ENCODE peak calls at places on chromosomes 1 and 21, in ten cellular contexts. T is IMR-90; X is astrocyte of the cerebellum; R is CD8-positive, alpha-beta T cell; N is transverse colon; A is hepatocyte; P is HCT116; B is glutamatergic neuron; Y is thoracic aorta; Z is GM12864. E is an unnamed sample.

GRCh38 chr1:50707824-50708223 is 252.2 kb downstream of the FAF1 start:
- DNase-seq in Z (no peak), Y (no peak), N (no peak), B (no peak), X (no peak), P (no peak), R (no peak), A (no peak), T (no peak), E (no peak)

GRCh38 chr1:111998332-111998731 is 8.9 kb upstream of the KCND3 start:
- DNase-seq in N (no peak), P (no peak), T (no peak), A (no peak), Y (no peak), R (no peak), X (no peak), B (no peak), Z (no peak), E (no peak)

GRCh38 chr1:157771666-157772425 is 5.1 kb downstream of the FCRL2 start:
- DNase-seq in X (no peak), N (no peak), B (no peak), P (no peak), Z (no peak), T (no peak), Y (no peak), R (no peak), A (no peak), E (peak)

GRCh38 chr21:35051287-35051818 is 2.3 kb upstream of the RUNX1 start:
- DNase-seq in A (peak), Y (peak), N (peak), B (peak), Z (no peak), R (peak), X (peak), T (peak), P (peak), E (peak)

GRCh38 chr1:245153645-245154428 is 948 bp upstream of the KIF26B start:
- DNase-seq in X (no peak), A (peak), B (peak), Y (no peak), P (no peak), Z (no peak), N (no peak), T (no peak), R (no peak), E (peak)

GRCh38 chr1:9246215-9246614 is 11.6 kb downstream of the H6PD start:
- DNase-seq in A (no peak), X (no peak), N (no peak), R (no peak), B (no peak), Z (no peak), T (no peak), P (no peak), Y (no peak), E (no peak)

GRCh38 chr1:27476222-27476621 is 13.7 kb downstream of the WASF2 start:
- DNase-seq in T (no peak), P (no peak), R (no peak), A (no peak), X (no peak), Z (no peak), Y (no peak), B (no peak), N (no peak), E (no peak)

GRCh38 chr1:176208034-176208433 is 948 bp upstream of the COP1 start:
- DNase-seq in B (no peak), Y (no peak), N (no peak), A (no peak), Z (no peak), X (no peak), T (no peak), R (no peak), P (no peak), E (no peak)

GRCh38 chr1:171188388-171189266 is 3.5 kb downstream of the FMO2 start:
- DNase-seq in B (peak), Z (peak), X (peak), R (peak), T (peak), N (peak), P (peak), A (peak), Y (peak), E (peak)

GRCh38 chr1:15345711-15346355 is 63.9 kb upstream of the EFHD2 start:
- DNase-seq in A (no peak), B (no peak), R (peak), P (no peak), X (no peak), Y (no peak), T (no peak), Z (peak), N (peak), E (no peak)

GRCh38 chr1:187413770-187414169 is 585.0 kb downstream of the PLA2G4A start:
- DNase-seq in X (no peak), Z (no peak), A (no peak), T (peak), B (no peak), R (no peak), Y (no peak), P (peak), N (no peak), E (no peak)

GRCh38 chr1:37667023-37667769 is 25.1 kb upstream of the CDCA8 start:
- DNase-seq in Z (no peak), T (no peak), Y (no peak), X (no peak), A (no peak), R (no peak), B (peak), P (no peak), N (no peak), E (no peak)

GRCh38 chr1:226939439-226940028 is 560 bp upstream of the COQ8A start:
- DNase-seq in T (no peak), X (no peak), N (peak), P (no peak), A (peak), B (peak), R (peak), Z (no peak), Y (peak), E (peak)

GRCh38 chr21:14273736-14274538 is 58.0 kb downstream of the RBM11 start:
- DNase-seq in X (no peak), P (no peak), Z (no peak), A (peak), B (peak), Y (no peak), T (no peak), R (no peak), N (peak), E (peak)

DNA sequence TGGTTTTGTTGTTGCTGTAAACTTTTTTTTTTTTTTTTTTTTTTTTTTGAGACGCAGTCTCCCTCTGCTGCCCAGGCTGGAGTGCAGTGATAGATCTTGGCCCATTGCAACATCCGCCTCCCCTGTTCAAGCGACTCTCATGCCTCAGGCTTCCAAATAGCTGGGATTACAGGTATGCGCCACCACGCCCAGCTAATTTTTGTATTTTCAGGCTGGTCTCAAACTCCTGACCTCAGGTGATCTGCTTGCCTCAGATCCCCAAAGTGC is 78.9 kb upstream of the SLC45A1 start:
- DNase-seq in R (no peak), B (no peak), Z (no peak), A (no peak), X (no peak), T (peak), N (peak), P (peak), Y (no peak), E (peak)
- TF ChIP-seq CTCF in R (no peak), B (no peak), Z (no peak), A (peak), X (peak), T (peak), N (peak), P (no peak), Y (no peak), E (no peak)

GRCh38 chr21:44797775-44798174 is 3.8 kb downstream of the UBE2G2 start:
- DNase-seq in T (no peak), X (no peak), Y (no peak), R (no peak), P (no peak), N (no peak), Z (no peak), A (no peak), B (no peak), E (no peak)

GRCh38 chr21:44802396-44803153 is 955 bp upstream of the UBE2G2 start:
- DNase-seq in A (peak), Y (no peak), N (no peak), T (no peak), X (no peak), B (no peak), P (no peak), R (no peak), Z (no peak), E (no peak)

GRCh38 chr21:44800971-44801467 is 601 bp downstream of the UBE2G2 start:
- DNase-seq in R (peak), P (peak), Z (no peak), A (peak), Y (no peak), X (no peak), B (no peak), T (peak), N (no peak), E (no peak)

GRCh38 chr21:44801468-44802395 is at the start of gene UBE2G2:
- DNase-seq in N (peak), A (peak), R (peak), T (peak), Y (no peak), B (peak), X (no peak), P (peak), Z (peak), E (peak)

DNA sequence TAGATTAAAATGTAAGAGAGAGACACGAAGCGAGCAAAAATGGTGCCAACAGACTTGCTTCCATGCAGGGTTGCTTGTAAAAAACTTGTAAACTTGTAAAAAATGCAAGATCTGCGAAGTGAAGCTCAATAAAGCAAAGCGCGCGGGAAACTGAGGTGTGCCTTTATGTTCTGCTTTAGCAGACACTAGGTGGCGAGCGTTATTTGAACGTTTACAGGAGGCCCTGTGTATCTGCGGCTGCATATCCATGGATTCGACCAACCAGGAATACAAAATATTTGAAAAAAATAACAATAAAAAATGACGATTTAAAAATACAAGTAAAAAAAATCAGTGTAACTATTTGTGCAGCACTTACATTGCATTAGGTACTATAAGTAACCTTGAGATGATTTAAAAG is 1.5 kb downstream of the UBE2G2 start:
- DNase-seq in N (no peak), B (no peak), R (no peak), X (no peak), P (no peak), A (peak), T (peak), Y (no peak), Z (no peak), E (no peak)
- TF ChIP-seq CTCF in N (peak), B (no peak), R (no peak), X (peak), P (no peak), A (peak), T (peak), Y (no peak), Z (peak), E (no peak)

DNA sequence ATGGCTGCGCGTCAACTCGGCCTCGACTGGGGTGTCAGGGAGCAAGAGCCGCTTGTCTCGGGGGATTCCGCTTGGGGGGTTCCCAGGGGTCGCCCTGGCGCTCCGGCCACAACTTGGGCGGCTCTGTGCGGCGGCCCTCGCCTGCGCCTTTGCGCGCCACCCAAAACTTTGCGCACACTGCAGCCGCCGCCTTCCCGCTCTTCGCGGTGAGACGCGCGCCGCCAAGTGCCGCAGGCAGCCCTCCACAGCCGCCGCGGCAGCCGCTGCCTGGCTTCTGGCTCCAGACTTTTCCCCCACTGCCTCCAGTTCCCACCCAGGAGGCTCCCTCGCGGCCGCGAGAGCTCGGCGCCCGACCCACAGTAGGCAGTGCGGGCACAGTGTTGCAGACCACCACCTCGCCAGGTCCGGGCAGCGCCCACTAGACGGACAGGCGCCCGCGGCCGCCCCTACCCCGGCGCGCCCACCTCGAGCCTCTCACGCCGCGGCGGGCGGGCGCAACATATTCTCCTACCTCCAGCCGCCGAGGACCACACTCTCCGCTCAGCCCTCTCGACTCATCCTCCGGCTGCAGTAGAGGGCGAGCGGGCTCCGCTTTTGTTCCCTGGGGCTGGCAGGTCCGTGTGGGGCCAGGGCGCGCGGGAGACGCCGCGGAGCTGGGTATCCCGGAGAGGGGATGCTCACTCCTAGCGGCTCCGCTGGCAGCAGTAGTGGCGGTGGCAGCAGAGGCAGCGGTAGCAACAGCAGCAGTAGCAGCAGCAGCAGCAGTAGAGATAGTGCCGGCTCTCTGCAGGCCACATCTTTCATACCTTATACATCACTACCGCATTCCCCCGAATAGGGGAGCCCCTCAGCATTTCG is 296.6 kb downstream of the OMA1 start:
- DNase-seq in T (peak), R (no peak), N (no peak), X (peak), Y (no peak), Z (no peak), P (no peak), A (peak), B (peak), E (no peak)
- TF ChIP-seq CTCF in T (no peak), R (no peak), N (no peak), X (peak), Y (no peak), Z (no peak), P (no peak), A (peak), B (no peak), E (no peak)

GRCh38 chr1:160779662-160780397 is 16.1 kb upstream of the LY9 start:
- DNase-seq in P (peak), X (no peak), B (peak), N (peak), R (peak), T (no peak), A (peak), Z (no peak), Y (no peak), E (peak)
- TF ChIP-seq CTCF in P (peak), X (no peak), B (peak), N (peak), R (no peak), T (peak), A (peak), Z (peak), Y (no peak), E (peak)

DNA sequence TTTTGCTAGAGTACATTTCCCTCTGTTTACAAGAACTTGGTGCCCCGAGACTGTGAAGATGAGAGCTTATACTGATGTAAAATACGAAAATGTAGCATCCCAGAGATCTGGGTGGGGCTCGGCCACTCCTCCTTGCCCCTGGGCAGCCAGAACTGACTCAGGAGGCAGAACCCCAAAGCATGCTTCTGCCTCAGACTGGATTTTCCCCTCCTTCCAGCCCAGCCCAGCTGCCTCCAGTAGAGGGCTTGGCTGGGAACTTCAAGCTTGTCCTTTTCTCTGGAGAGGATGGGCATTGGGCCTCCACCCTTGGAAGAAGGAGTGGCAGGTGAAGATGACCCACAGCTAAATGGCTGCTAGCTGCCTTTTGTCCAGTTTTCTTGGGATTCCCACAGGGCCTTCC is 24.3 kb upstream of the BTG2 start:
- DNase-seq in A (peak), B (no peak), P (no peak), Y (no peak), T (peak), X (no peak), R (no peak), Z (no peak), N (no peak), E (no peak)
- TF ChIP-seq CTCF in A (no peak), B (peak), P (no peak), Y (no peak), T (no peak), X (peak), R (no peak), Z (no peak), N (no peak), E (no peak)

GRCh38 chr21:24594082-24594481 is 1013.2 kb downstream of the MRPL39 start:
- DNase-seq in P (no peak), Z (no peak), Y (no peak), X (no peak), T (no peak), B (no peak), A (no peak), N (no peak), R (no peak), E (no peak)
- TF ChIP-seq CTCF in P (no peak), Z (no peak), Y (no peak), X (no peak), T (no peak), B (no peak), A (no peak), N (no peak), R (no peak), E (no peak)

GRCh38 chr1:24992124-24992760 is 62.2 kb upstream of the RUNX3 start:
- DNase-seq in Z (no peak), Y (no peak), N (no peak), X (no peak), A (no peak), P (no peak), R (no peak), T (no peak), B (peak), E (no peak)
- TF ChIP-seq CTCF in Z (no peak), Y (no peak), N (no peak), X (no peak), A (no peak), P (no peak), R (no peak), T (no peak), B (no peak), E (no peak)

DNA sequence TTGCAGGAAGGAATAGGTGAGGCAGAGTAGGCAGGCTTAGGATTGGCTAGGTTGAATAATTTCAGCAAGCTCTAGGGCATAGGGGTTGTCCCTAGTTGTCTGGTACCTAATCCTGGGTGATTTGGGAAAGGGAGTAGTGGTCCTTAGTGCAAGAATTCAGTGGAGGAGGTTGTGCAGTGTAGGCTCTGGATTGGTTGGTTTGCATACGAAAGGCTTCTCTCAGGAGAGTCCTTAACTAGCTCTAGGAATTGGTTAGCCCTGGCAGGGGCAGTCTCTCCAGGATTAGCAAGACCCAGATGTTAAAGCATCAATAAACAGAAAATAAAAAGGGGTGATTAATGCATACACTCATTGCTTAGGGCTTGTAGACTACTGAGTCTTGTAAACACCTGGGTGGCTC is 9.6 kb upstream of the CD101 start:
- DNase-seq in P (no peak), X (no peak), R (no peak), N (no peak), T (no peak), B (no peak), Y (no peak), A (no peak), Z (no peak), E (no peak)
- TF ChIP-seq CTCF in P (no peak), X (no peak), R (no peak), N (no peak), T (no peak), B (no peak), Y (no peak), A (no peak), Z (no peak), E (no peak)

E was measured in Calu3.